ENCODE peak calls at places on chromosomes 13 and 19, in seven cellular contexts. S is effector memory CD8-positive, alpha-beta T cell; Y is stimulated activated CD4-positive, alpha-beta T cell treated with anti-CD3 and anti-CD28 coated beads, Interleukin-12 subunit alpha, Interleukin-12 subunit beta, amount 100 ng/mL, for 4 hours; I is body of pancreas; Z is activated T-helper 1 cell treated with anti-CD3 and anti-CD28 coated beads, Interleukin-2, amount 50 U/mL, for 16 hours; D is NCI-H774; J is EL. C is an unnamed sample.

GRCh38 chr19:33376931-33377557 is 3.5 kb downstream of the CEBPG start:
- DNase-seq in S (no peak), Y (no peak), I (no peak), Z (no peak), D (no peak), J (no peak), C (no peak)

GRCh38 chr13:59444210-59444857 is 719.4 kb downstream of the DIAPH3 start:
- DNase-seq in S (no peak), Y (no peak), I (no peak), Z (no peak), D (peak; percentile 10), J (no peak), C (no peak)

GRCh38 chr13:33859691-33860303 is 41.8 kb downstream of the RFC3 start:
- DNase-seq in S (no peak), Y (no peak), I (no peak), Z (no peak), D (no peak), J (peak; percentile 7), C (no peak)

GRCh38 chr13:44153536-44153935 is 220.1 kb upstream of the SERP2 start:
- DNase-seq in S (no peak), Y (no peak), I (no peak), Z (no peak), D (no peak), J (no peak), C (no peak)

GRCh38 chr13:113157929-113158747 is at the start of gene PROZ:
- DNase-seq in S (no peak), Y (no peak), I (no peak), Z (no peak), D (no peak), J (no peak), C (no peak)

GRCh38 chr13:97540696-97541095 is 106.7 kb downstream of the RAP2A start:
- DNase-seq in S (no peak), Y (no peak), I (no peak), Z (no peak), D (no peak), J (no peak), C (no peak)

GRCh38 chr13:30862707-30863106 is 43.4 kb upstream of the MEDAG start:
- DNase-seq in S (no peak), Y (no peak), I (no peak), Z (no peak), D (no peak), J (no peak), C (no peak)

GRCh38 chr13:47896111-47896510 is 105.0 kb downstream of the SUCLA2 start:
- DNase-seq in S (no peak), Y (no peak), I (no peak), Z (no peak), D (no peak), J (no peak), C (no peak)

C was measured in Daoy.